ENCODE peak calls at places on chromosomes 16 and 17, in four cellular contexts. V is neural progenitor cell, G is activated B cell treated with CpG ODN at 0.5 μM for 24 hours, R is heart right ventricle. Y is an unnamed sample.
A peak's percentile ranks its signal among the peaks of the same experiment; 100 is the strongest.

GRCh38 chr17:55198690-55199370 is 65.9 kb upstream of the HLF start:
- DNase-seq in V (no peak), G (no peak), R (no peak), Y (no peak)

GRCh38 chr17:74239169-74239568 is 25.8 kb downstream of the TTYH2 start:
- DNase-seq in V (no peak), G (no peak), R (peak; percentile 36), Y (no peak)

GRCh38 chr17:62919388-62919787 is 46.6 kb upstream of the TANC2 start:
- DNase-seq in V (no peak), G (no peak), R (no peak), Y (no peak)

GRCh38 chr16:54897930-54898329 is 32.7 kb upstream of the IRX5 start:
- DNase-seq in V (no peak), G (no peak), R (no peak), Y (no peak)

GRCh38 chr17:70171159-70171558 is 1.8 kb downstream of the KCNJ2 start:
- DNase-seq in V (no peak), G (no peak), R (no peak), Y (no peak)

GRCh38 chr17:82212331-82213250 is at the start of gene CCDC57:
- DNase-seq in V (peak; percentile 92), G (peak; percentile 78), R (peak; percentile 75), Y (peak; percentile 77)

GRCh38 chr17:76732734-76733617 is 4.2 kb downstream of the SRSF2 start:
- DNase-seq in V (no peak), G (no peak), R (no peak), Y (no peak)

GRCh38 chr16:17476414-17477259 is 5.9 kb upstream of the XYLT1 start:
- DNase-seq in V (peak; percentile 87), G (no peak), R (no peak), Y (peak; percentile 34)

GRCh38 chr16:57084996-57085395 is 7.4 kb upstream of the CPNE2 start:
- DNase-seq in V (no peak), G (no peak), R (no peak), Y (no peak)

GRCh38 chr16:82943371-82943770 is 316.6 kb downstream of the CDH13 start:
- DNase-seq in V (no peak), G (no peak), R (no peak), Y (no peak)
- TF ChIP-seq CTCF in V (no peak), G (no peak), R (no peak), Y (no peak)

DNA sequence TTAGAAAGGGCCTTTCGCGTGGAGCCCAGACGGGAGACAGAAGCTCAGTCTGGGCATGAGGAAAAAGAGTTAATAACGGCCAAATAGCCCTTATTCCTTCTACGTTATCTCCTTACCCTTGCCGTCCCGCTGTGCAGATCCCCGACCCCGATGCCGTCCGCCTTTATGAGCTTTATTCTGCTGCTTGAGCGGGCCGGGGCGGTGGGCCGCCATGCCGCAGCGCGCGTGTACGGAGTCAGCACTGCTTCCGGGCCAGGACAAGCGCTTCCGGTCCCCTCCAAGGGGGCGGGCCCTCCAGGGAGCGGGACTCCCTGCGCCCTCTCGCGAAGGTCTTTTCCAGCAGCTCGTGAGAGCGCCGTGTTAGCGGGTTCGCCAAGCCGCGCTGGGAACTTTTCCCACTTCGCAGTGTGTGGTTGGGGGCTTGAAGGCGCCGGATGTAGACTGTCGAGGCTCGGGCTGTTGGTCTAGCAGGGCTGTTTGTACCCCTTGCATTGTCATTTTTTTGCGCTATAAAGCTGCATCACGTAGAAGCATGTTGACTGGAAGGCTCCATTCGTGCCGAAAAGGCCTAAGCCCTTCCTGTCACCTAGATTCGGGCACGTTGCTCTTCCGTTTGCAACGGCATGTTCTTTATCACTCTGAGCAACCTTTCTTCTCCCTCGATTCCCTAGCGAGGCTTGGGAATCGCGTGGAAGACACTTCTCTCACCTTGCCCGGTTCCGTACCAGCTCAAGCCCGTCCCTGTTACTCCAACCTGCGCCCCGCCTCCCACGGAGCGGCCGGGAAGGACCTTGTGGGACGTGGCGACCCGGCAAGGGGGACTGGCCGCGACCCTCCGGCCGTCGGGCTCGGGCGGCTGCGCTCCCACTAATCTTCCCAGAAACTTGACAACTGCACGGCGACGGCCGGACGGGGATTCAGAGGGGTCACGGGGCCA is at the start of gene TSR1:
- DNase-seq in V (peak; percentile 95), G (peak; percentile 85), R (peak; percentile 92), Y (peak; percentile 81)
- TF ChIP-seq CTCF in V (peak; percentile 35), G (no peak), R (no peak), Y (peak; percentile 18)

GRCh38 chr17:20916383-20916782 is 126.4 kb downstream of the USP22 start:
- DNase-seq in V (no peak), G (no peak), R (no peak), Y (no peak)
- TF ChIP-seq CTCF in V (no peak), G (no peak), R (no peak), Y (no peak)

GRCh38 chr17:31696184-31696602 is 162.9 kb downstream of the COPRS start:
- DNase-seq in V (peak; percentile 94), G (no peak), R (peak; percentile 82), Y (peak; percentile 24)
- TF ChIP-seq CTCF in V (peak; percentile 47), G (no peak), R (no peak), Y (no peak)

GRCh38 chr16:84630009-84630408 is 12.1 kb upstream of the COTL1 start:
- DNase-seq in V (no peak), G (no peak), R (no peak), Y (no peak)
- TF ChIP-seq CTCF in V (no peak), G (no peak), R (no peak), Y (no peak)

GRCh38 chr17:48139948-48140347 is 32.4 kb downstream of the SNX11 start:
- DNase-seq in V (no peak), G (no peak), R (no peak), Y (no peak)

GRCh38 chr17:48148029-48148759 is 40.6 kb downstream of the SNX11 start:
- DNase-seq in V (no peak), G (no peak), R (no peak), Y (no peak)

GRCh38 chr17:48144976-48145798 is 37.6 kb downstream of the SNX11 start:
- DNase-seq in V (no peak), G (no peak), R (no peak), Y (no peak)

GRCh38 chr17:48149174-48150106 is 41.9 kb downstream of the SNX11 start:
- DNase-seq in V (peak; percentile 63), G (no peak), R (no peak), Y (no peak)

GRCh38 chr17:48143629-48144028 is 36.1 kb downstream of the SNX11 start:
- DNase-seq in V (no peak), G (no peak), R (no peak), Y (no peak)
- TF ChIP-seq CTCF in V (no peak), G (no peak), R (no peak), Y (no peak)

GRCh38 chr17:39169101-39169500 is 3.1 kb upstream of the ARL5C start:
- DNase-seq in V (no peak), G (no peak), R (no peak), Y (no peak)

GRCh38 chr17:39166437-39167335 is 725 bp upstream of the ARL5C start:
- DNase-seq in V (no peak), G (no peak), R (no peak), Y (no peak)

GRCh38 chr17:39169518-39169917 is 3.6 kb upstream of the ARL5C start:
- DNase-seq in V (no peak), G (no peak), R (no peak), Y (no peak)

GRCh38 chr17:39165844-39166349 is at the start of gene ARL5C:
- DNase-seq in V (no peak), G (no peak), R (no peak), Y (no peak)

DNA sequence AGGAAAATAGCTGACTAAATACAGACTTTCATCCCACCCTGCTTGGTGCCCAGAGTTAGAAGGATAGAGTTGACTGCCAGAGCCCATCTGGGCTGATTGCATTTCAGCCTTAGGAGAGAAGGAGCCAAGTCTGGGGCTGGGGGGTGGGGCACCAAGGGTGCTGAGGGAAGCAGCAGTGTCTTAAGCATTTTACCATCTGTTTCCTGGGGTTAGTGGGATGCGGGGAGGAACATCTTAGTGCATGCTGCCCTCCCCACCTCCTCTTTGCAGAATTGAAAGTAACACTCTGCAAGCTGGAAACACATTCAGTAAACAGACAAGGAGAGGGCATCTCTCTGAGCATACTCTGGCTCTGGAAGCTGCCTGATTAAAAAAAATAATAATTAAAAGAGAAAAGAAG is 1.5 kb upstream of the ARL5C start:
- DNase-seq in V (no peak), G (no peak), R (peak; percentile 51), Y (no peak)
- TF ChIP-seq CTCF in V (no peak), G (no peak), R (no peak), Y (no peak)

GRCh38 chr16:29198231-29198630 is 208.3 kb downstream of the NPIPB11 start:
- DNase-seq in V (no peak), G (no peak), R (no peak), Y (no peak)

DNA sequence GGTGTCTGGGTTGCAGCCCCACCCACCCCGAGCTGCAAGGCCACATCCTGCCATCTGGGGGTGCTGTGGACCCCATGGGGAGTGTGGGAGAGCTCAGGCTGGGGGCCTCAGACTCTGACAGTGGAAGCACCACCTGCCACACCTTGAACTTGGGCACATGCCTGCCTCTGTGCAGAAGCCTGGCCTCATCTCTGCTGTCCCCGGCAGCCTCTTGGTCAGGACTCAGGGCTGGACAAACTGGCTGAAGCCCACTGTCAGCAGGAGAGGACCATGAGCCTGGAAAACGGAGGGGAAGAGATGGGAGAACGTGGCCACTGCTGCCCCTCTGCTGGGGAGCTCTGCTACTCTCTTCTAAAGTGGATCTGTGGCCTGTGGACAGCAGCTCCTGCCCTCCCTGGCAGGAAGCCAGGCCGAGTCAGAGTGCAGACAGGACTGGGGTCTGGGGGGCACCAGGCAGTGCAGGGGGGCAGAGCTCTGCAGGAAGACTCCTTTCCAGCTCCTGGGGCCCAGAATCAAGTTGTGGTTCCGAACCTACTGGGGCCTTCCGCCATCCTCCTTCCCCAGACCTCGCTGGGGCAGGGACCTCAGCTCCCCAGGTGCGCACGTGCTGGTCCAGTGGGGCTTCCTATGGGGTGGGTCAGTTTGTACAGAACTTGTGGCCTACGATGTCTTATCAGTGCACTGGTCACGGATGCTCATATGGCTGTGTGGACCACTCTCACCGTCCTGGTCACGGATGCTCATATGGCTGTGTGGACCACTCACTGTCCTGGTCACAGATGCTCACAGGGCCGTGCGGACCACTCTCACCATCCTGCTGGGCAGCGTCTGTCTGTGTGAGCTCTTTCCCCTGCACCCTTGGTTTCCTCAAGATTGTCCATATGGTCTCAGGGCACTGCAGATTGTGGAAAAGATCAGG is 207.7 kb downstream of the LAT start:
- DNase-seq in V (no peak), G (peak; percentile 8), R (no peak), Y (no peak)
- TF ChIP-seq CTCF in V (no peak), G (no peak), R (no peak), Y (peak; percentile 13)

Y was measured in progenitor cell of endocrine pancreas.